ENCODE peak calls at places on chromosomes 7 and 10, in five cellular contexts. One of them, this sample, is unnamed.

GRCh38 chr10:5555031-5555510 is 30.3 kb downstream of the CALML3 start:
- DNase-seq in tibial nerve: peak
- DNase-seq in NB4: no peak
- DNase-seq in HepG2: no peak
- DNase-seq in adrenal gland: no peak
- DNase-seq in this sample: no peak

GRCh38 chr7:118041336-118041878 is 142.6 kb upstream of the LSM8 start:
- DNase-seq in tibial nerve: no peak
- DNase-seq in NB4: no peak
- DNase-seq in HepG2: no peak
- DNase-seq in adrenal gland: no peak
- DNase-seq in this sample: no peak

GRCh38 chr7:26279405-26279804 is 12.3 kb upstream of the SNX10 start:
- DNase-seq in tibial nerve: no peak
- DNase-seq in NB4: peak
- DNase-seq in HepG2: peak
- DNase-seq in adrenal gland: no peak
- DNase-seq in this sample: peak

GRCh38 chr7:691361-692045 is 35.0 kb upstream of the DNAAF5 start:
- DNase-seq in tibial nerve: no peak
- DNase-seq in NB4: no peak
- DNase-seq in HepG2: no peak
- DNase-seq in adrenal gland: no peak
- DNase-seq in this sample: no peak

GRCh38 chr7:93902777-93903423 is 3.5 kb upstream of the GNGT1 start:
- DNase-seq in tibial nerve: no peak
- DNase-seq in NB4: peak
- DNase-seq in HepG2: peak
- DNase-seq in adrenal gland: no peak
- DNase-seq in this sample: peak

GRCh38 chr7:25813381-25813780 is 338.6 kb upstream of the NFE2L3 start:
- DNase-seq in tibial nerve: no peak
- DNase-seq in NB4: no peak
- DNase-seq in HepG2: no peak
- DNase-seq in adrenal gland: no peak
- DNase-seq in this sample: no peak

GRCh38 chr7:51292596-51292995 is 24.0 kb downstream of the COBL start:
- DNase-seq in tibial nerve: no peak
- DNase-seq in NB4: no peak
- DNase-seq in HepG2: no peak
- DNase-seq in adrenal gland: no peak
- DNase-seq in this sample: no peak

GRCh38 chr7:22841954-22842353 is 19.3 kb upstream of the TOMM7 start:
- DNase-seq in tibial nerve: no peak
- DNase-seq in NB4: no peak
- DNase-seq in HepG2: no peak
- DNase-seq in adrenal gland: no peak
- DNase-seq in this sample: no peak

GRCh38 chr7:6273917-6274630 is 1.6 kb upstream of the CYTH3 start:
- DNase-seq in tibial nerve: no peak
- DNase-seq in NB4: no peak
- DNase-seq in HepG2: no peak
- DNase-seq in adrenal gland: no peak
- DNase-seq in this sample: no peak

GRCh38 chr7:6271694-6272371 is 591 bp downstream of the CYTH3 start:
- DNase-seq in tibial nerve: no peak
- DNase-seq in NB4: peak
- DNase-seq in HepG2: no peak
- DNase-seq in adrenal gland: peak
- DNase-seq in this sample: peak

GRCh38 chr7:6273380-6273837 is 985 bp upstream of the CYTH3 start:
- DNase-seq in tibial nerve: no peak
- DNase-seq in NB4: no peak
- DNase-seq in HepG2: peak
- DNase-seq in adrenal gland: peak
- DNase-seq in this sample: no peak

GRCh38 chr7:6271091-6271658 is 1.2 kb downstream of the CYTH3 start:
- DNase-seq in tibial nerve: peak
- DNase-seq in NB4: peak
- DNase-seq in HepG2: no peak
- DNase-seq in adrenal gland: peak
- DNase-seq in this sample: peak

DNA sequence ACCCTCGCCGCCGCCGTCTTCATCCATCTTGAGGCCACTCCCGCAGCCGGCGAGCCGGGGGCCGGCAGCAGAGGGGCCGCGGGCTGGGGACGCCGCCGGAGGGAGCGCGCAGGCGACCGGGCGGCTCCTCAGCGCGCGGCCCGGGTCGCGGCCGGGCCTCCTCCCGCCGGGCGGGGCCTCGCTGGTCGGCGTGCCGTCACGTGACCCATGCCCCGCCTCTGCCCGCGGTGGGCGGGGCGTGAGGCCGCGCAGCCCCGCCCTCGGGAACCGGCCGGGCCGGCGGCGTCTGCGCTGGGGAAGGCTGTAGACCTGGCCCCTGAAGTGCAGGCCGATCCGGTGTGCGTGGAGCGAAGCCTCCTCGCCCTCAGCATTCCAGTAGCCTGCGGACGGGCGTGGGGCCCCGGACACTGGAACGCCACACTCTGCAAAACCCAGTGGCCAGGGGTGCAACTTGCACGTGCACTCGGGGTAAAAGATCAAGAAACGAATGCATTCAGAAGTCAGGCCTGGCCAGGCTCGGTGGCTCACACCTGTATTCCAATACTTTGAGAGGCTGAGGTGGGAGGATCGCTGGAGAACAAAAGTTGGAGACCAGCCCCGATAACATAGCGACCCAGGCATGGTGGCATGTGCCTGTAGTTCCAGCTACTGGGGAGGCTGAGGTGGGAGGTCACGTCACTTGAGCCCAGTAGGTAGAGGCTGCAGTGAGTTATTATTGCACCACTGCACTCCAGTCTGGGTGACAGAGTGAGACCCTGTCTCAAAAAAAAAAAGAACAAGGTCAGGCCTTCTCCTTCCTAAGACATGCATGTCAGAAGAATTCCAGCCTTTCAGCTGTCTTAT is at the start of gene CYTH3:
- DNase-seq in tibial nerve: peak
- DNase-seq in NB4: peak
- DNase-seq in HepG2: peak
- DNase-seq in adrenal gland: peak
- DNase-seq in this sample: peak
- TF ChIP-seq POLR2A in tibial nerve: peak
- TF ChIP-seq POLR2A in NB4: peak
- TF ChIP-seq POLR2A in HepG2: peak
- TF ChIP-seq POLR2A in adrenal gland: peak
- TF ChIP-seq POLR2A in this sample: peak

GRCh38 chr7:44044315-44045225 is at the start of gene DBNL:
- DNase-seq in tibial nerve: peak
- DNase-seq in NB4: peak
- DNase-seq in HepG2: peak
- DNase-seq in adrenal gland: peak
- DNase-seq in this sample: peak
- TF ChIP-seq POLR2A in tibial nerve: peak
- TF ChIP-seq POLR2A in NB4: peak
- TF ChIP-seq POLR2A in HepG2: peak
- TF ChIP-seq POLR2A in adrenal gland: peak
- TF ChIP-seq POLR2A in this sample: peak

GRCh38 chr10:24722676-24723385 is 856 bp downstream of the ARHGAP21 start:
- DNase-seq in tibial nerve: peak
- DNase-seq in NB4: peak
- DNase-seq in HepG2: peak
- DNase-seq in adrenal gland: peak
- DNase-seq in this sample: peak
- TF ChIP-seq POLR2A in tibial nerve: no peak
- TF ChIP-seq POLR2A in NB4: no peak
- TF ChIP-seq POLR2A in HepG2: no peak
- TF ChIP-seq POLR2A in adrenal gland: no peak
- TF ChIP-seq POLR2A in this sample: peak

GRCh38 chr10:99913831-99914235 is 95.9 kb downstream of the DNMBP start:
- DNase-seq in tibial nerve: no peak
- DNase-seq in NB4: no peak
- DNase-seq in HepG2: no peak
- DNase-seq in adrenal gland: no peak
- DNase-seq in this sample: no peak
- TF ChIP-seq POLR2A in tibial nerve: no peak
- TF ChIP-seq POLR2A in NB4: no peak
- TF ChIP-seq POLR2A in HepG2: no peak
- TF ChIP-seq POLR2A in adrenal gland: no peak
- TF ChIP-seq POLR2A in this sample: no peak

GRCh38 chr10:87860156-87860795 is 3.1 kb downstream of the KLLN start:
- DNase-seq in tibial nerve: no peak
- DNase-seq in NB4: peak
- DNase-seq in HepG2: peak
- DNase-seq in adrenal gland: no peak
- DNase-seq in this sample: peak

GRCh38 chr10:87862644-87863101 is 660 bp downstream of the KLLN start:
- DNase-seq in tibial nerve: no peak
- DNase-seq in NB4: no peak
- DNase-seq in HepG2: no peak
- DNase-seq in adrenal gland: no peak
- DNase-seq in this sample: no peak

GRCh38 chr10:87861566-87861952 is 1.8 kb downstream of the KLLN start:
- DNase-seq in tibial nerve: peak
- DNase-seq in NB4: peak
- DNase-seq in HepG2: peak
- DNase-seq in adrenal gland: peak
- DNase-seq in this sample: peak

GRCh38 chr10:87861953-87862643 is 1.2 kb downstream of the KLLN start:
- DNase-seq in tibial nerve: peak
- DNase-seq in NB4: peak
- DNase-seq in HepG2: peak
- DNase-seq in adrenal gland: peak
- DNase-seq in this sample: peak

DNA sequence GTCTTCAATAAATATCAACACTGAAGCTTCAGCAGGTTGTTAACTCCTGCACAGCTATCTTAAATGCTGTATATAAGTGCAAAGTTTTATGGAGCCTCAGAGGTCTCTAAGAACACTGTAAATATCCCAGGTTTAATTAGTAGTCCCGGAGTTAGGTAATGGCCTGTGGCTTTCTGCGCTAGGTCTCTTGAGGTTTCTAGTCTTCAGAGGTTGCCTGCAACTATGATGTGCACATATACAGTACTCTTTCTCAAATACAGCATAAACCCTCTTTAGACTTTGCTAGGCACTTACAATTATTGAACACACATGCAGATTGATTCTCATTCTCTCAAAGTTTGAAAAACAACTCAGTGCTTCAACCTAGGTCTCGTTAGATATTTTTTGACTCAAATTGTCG is 2.3 kb downstream of the KLLN start:
- DNase-seq in tibial nerve: no peak
- DNase-seq in NB4: peak
- DNase-seq in HepG2: no peak
- DNase-seq in adrenal gland: no peak
- DNase-seq in this sample: no peak
- TF ChIP-seq POLR2A in tibial nerve: no peak
- TF ChIP-seq POLR2A in NB4: no peak
- TF ChIP-seq POLR2A in HepG2: no peak
- TF ChIP-seq POLR2A in adrenal gland: no peak
- TF ChIP-seq POLR2A in this sample: no peak